ENCODE peak calls at places on chromosomes 1 and 21, in six cellular contexts. Q, D, W, N, T and A are unnamed samples.

GRCh38 chr1:78519446-78519845 is 28.7 kb downstream of the PTGFR start:
- DNase-seq in Q (no peak), D (no peak), W (no peak), N (no peak), T (no peak), A (no peak)

GRCh38 chr1:18592368-18592767 is 38.3 kb upstream of the PAX7 start:
- DNase-seq in Q (no peak), D (no peak), W (no peak), N (no peak), T (no peak), A (no peak)

GRCh38 chr1:192763243-192763642 is 45.6 kb upstream of the RGS2 start:
- DNase-seq in Q (no peak), D (peak), W (no peak), N (no peak), T (no peak), A (no peak)

GRCh38 chr1:229781453-229781852 is 155.4 kb downstream of the URB2 start:
- DNase-seq in Q (no peak), D (no peak), W (no peak), N (no peak), T (no peak), A (no peak)

GRCh38 chr1:47262787-47263413 is 30.9 kb upstream of the TAL1 start:
- DNase-seq in Q (no peak), D (peak), W (no peak), N (peak), T (peak), A (peak)

GRCh38 chr1:115134850-115135484 is 45.7 kb upstream of the TSPAN2 start:
- DNase-seq in Q (no peak), D (peak), W (no peak), N (no peak), T (no peak), A (no peak)

GRCh38 chr1:230864441-230864840 is 3.9 kb downstream of the C1orf198 start:
- DNase-seq in Q (no peak), D (no peak), W (no peak), N (no peak), T (no peak), A (no peak)

GRCh38 chr1:55316494-55316893 is 101.3 kb upstream of the USP24 start:
- DNase-seq in Q (no peak), D (no peak), W (no peak), N (no peak), T (no peak), A (no peak)

GRCh38 chr21:31128234-31128633 is 90.0 kb upstream of the KRTAP19-8 start:
- DNase-seq in Q (no peak), D (no peak), W (no peak), N (no peak), T (no peak), A (no peak)

GRCh38 chr1:6464514-6464836 is 1.5 kb downstream of the TNFRSF25 start:
- DNase-seq in Q (no peak), D (no peak), W (no peak), N (no peak), T (peak), A (no peak)

GRCh38 chr1:151934048-151934493 is 24.8 kb upstream of the THEM4 start:
- DNase-seq in Q (no peak), D (peak), W (no peak), N (peak), T (no peak), A (peak)

GRCh38 chr1:147840909-147841308 is 61.7 kb upstream of the GJA8 start:
- DNase-seq in Q (no peak), D (no peak), W (no peak), N (no peak), T (peak), A (peak)

GRCh38 chr1:218986816-218987215 is 186.9 kb upstream of the LYPLAL1 start:
- DNase-seq in Q (no peak), D (no peak), W (no peak), N (no peak), T (no peak), A (no peak)

GRCh38 chr1:92365378-92366044 is 66.7 kb downstream of the RPAP2 start:
- DNase-seq in Q (no peak), D (no peak), W (no peak), N (no peak), T (no peak), A (no peak)

GRCh38 chr1:44696789-44697188 is 22.3 kb downstream of the ARMH1 start:
- DNase-seq in Q (peak), D (no peak), W (no peak), N (peak), T (no peak), A (peak)

GRCh38 chr1:98197356-98197755 is 276.5 kb upstream of the DPYD start:
- DNase-seq in Q (no peak), D (peak), W (no peak), N (no peak), T (no peak), A (no peak)

GRCh38 chr1:153841463-153841994 is 66.3 kb downstream of the SLC27A3 start:
- DNase-seq in Q (no peak), D (peak), W (no peak), N (no peak), T (no peak), A (no peak)

GRCh38 chr1:33957854-33958253 is 94.0 kb downstream of the HMGB4 start:
- DNase-seq in Q (no peak), D (no peak), W (no peak), N (no peak), T (no peak), A (no peak)

GRCh38 chr21:43334214-43334958 is 92.5 kb downstream of the SIK1 start:
- DNase-seq in Q (no peak), D (no peak), W (no peak), N (no peak), T (no peak), A (no peak)

GRCh38 chr21:42143111-42143510 is 72.0 kb downstream of the UMODL1 start:
- DNase-seq in Q (no peak), D (no peak), W (no peak), N (no peak), T (no peak), A (peak)

GRCh38 chr1:197942042-197942441 is 24.9 kb downstream of the LHX9 start:
- DNase-seq in Q (no peak), D (no peak), W (no peak), N (no peak), T (no peak), A (no peak)

GRCh38 chr1:173478099-173478555 is 992 bp downstream of the PRDX6 start:
- DNase-seq in Q (no peak), D (peak), W (no peak), N (no peak), T (no peak), A (peak)

GRCh38 chr1:30388386-30388785 is 335.0 kb downstream of the MATN1 start:
- DNase-seq in Q (peak), D (no peak), W (no peak), N (no peak), T (no peak), A (no peak)

GRCh38 chr21:42536601-42537000 is 22.9 kb downstream of the SLC37A1 start:
- DNase-seq in Q (peak), D (no peak), W (no peak), N (no peak), T (no peak), A (no peak)

GRCh38 chr1:64471218-64471719 is 1.3 kb downstream of the CACHD1 start:
- DNase-seq in Q (peak), D (peak), W (no peak), N (peak), T (no peak), A (no peak)

GRCh38 chr1:233730809-233731208 is 116.9 kb downstream of the KCNK1 start:
- DNase-seq in Q (no peak), D (no peak), W (no peak), N (no peak), T (no peak), A (no peak)

GRCh38 chr1:70847013-70847412 is 200.6 kb downstream of the PTGER3 start:
- DNase-seq in Q (no peak), D (no peak), W (no peak), N (no peak), T (no peak), A (no peak)

GRCh38 chr1:61254629-61255323 is 172.4 kb downstream of the NFIA start:
- DNase-seq in Q (no peak), D (peak), W (no peak), N (no peak), T (no peak), A (peak)

GRCh38 chr1:162080472-162081015 is 11.1 kb downstream of the NOS1AP start:
- DNase-seq in Q (no peak), D (no peak), W (no peak), N (no peak), T (no peak), A (no peak)

GRCh38 chr1:100631015-100631521 is 88.5 kb upstream of the VCAM1 start:
- DNase-seq in Q (no peak), D (peak), W (no peak), N (no peak), T (no peak), A (peak)

GRCh38 chr1:28326980-28327379 is 1.9 kb upstream of the MED18 start:
- DNase-seq in Q (no peak), D (no peak), W (no peak), N (no peak), T (no peak), A (peak)

GRCh38 chr1:20248954-20249612 is 41.6 kb upstream of the VWA5B1 start:
- DNase-seq in Q (peak), D (no peak), W (no peak), N (peak), T (peak), A (no peak)

GRCh38 chr1:179298952-179299351 is 5.4 kb downstream of the SOAT1 start:
- DNase-seq in Q (no peak), D (no peak), W (no peak), N (peak), T (no peak), A (no peak)

GRCh38 chr1:147625274-147625986 is 44.9 kb downstream of the ACP6 start:
- DNase-seq in Q (no peak), D (no peak), W (no peak), N (no peak), T (no peak), A (peak)

GRCh38 chr1:19120070-19120469 is 90.0 kb downstream of the UBR4 start:
- DNase-seq in Q (no peak), D (no peak), W (no peak), N (no peak), T (no peak), A (no peak)